ENCODE peak calls at places on chromosomes 4 and X, in eight cellular contexts. F is fibroblast of pulmonary artery; N is fibroblast of lung; U is naive thymus-derived CD4-positive, alpha-beta T cell; W is lower leg skin; O is OCI-LY7; M is effector memory CD4-positive, alpha-beta T cell; D is MM.1S. T is an unnamed sample.

GRCh38 chrX:18674417-18674787 is 2.5 kb upstream of the RS1 start:
- DNase-seq in W (no peak), N (no peak), F (no peak), U (no peak), M (no peak), D (no peak), O (no peak), T (no peak)

GRCh38 chr4:111798840-111799239 is 346.4 kb upstream of the FAM241A start:
- DNase-seq in N (no peak), D (no peak), W (no peak), M (no peak), F (no peak), U (no peak), O (no peak), T (no peak)

GRCh38 chr4:5774416-5775056 is 63.5 kb downstream of the EVC start:
- DNase-seq in U (no peak), O (no peak), F (no peak), N (no peak), W (no peak), D (no peak), M (no peak), T (no peak)

GRCh38 chr4:101977096-101977495 is 186.6 kb downstream of the BANK1 start:
- DNase-seq in O (no peak), M (no peak), F (peak), W (peak), U (no peak), D (no peak), N (peak), T (peak)

GRCh38 chr4:2341261-2341841 is 77.1 kb downstream of the ZFYVE28 start:
- DNase-seq in U (no peak), O (no peak), W (no peak), N (no peak), D (no peak), F (no peak), M (no peak), T (no peak)

GRCh38 chrX:72316408-72317079 is 10.8 kb upstream of the CITED1 start:
- DNase-seq in O (no peak), N (no peak), M (no peak), U (no peak), F (no peak), W (no peak), D (no peak), T (no peak)

GRCh38 chr4:148447672-148448071 is 5.5 kb upstream of the NR3C2 start:
- DNase-seq in N (no peak), D (no peak), M (no peak), W (no peak), F (peak), U (peak), O (no peak), T (no peak)

GRCh38 chrX:105653891-105654290 is 168.4 kb upstream of the NRK start:
- DNase-seq in N (peak), O (no peak), U (no peak), M (no peak), D (no peak), F (peak), W (no peak), T (no peak)

GRCh38 chrX:104270212-104270611 is 15.5 kb upstream of the ESX1 start:
- DNase-seq in D (no peak), F (no peak), W (no peak), O (no peak), N (no peak), M (no peak), U (no peak), T (no peak)

GRCh38 chr4:128427832-128428366 is 140.3 kb upstream of the PGRMC2 start:
- DNase-seq in D (peak), N (peak), O (no peak), M (no peak), F (peak), W (no peak), U (no peak), T (peak)

GRCh38 chrX:48521353-48522243 is at the start of gene EBP:
- DNase-seq in W (peak), F (peak), D (peak), N (peak), U (peak), M (peak), O (peak), T (peak)

GRCh38 chrX:48523682-48524081 is 2.1 kb downstream of the EBP start:
- DNase-seq in M (no peak), F (no peak), W (no peak), O (no peak), U (no peak), D (no peak), N (no peak), T (no peak)

GRCh38 chrX:48520455-48520854 is 1.2 kb upstream of the EBP start:
- DNase-seq in D (no peak), W (no peak), N (no peak), O (peak), U (no peak), F (no peak), M (no peak), T (no peak)

GRCh38 chrX:48522291-48522690 is 683 bp downstream of the EBP start:
- DNase-seq in W (no peak), O (no peak), F (no peak), U (no peak), D (no peak), N (no peak), M (no peak), T (no peak)

GRCh38 chrX:48520976-48521352 is 644 bp upstream of the EBP start:
- DNase-seq in F (no peak), O (peak), U (no peak), M (no peak), N (no peak), D (no peak), W (no peak), T (no peak)
- H3K4me3 ChIP-seq in F (peak), O (peak), U (peak), M (peak), N (peak), D (peak), W (no peak), T (no peak)

DNA sequence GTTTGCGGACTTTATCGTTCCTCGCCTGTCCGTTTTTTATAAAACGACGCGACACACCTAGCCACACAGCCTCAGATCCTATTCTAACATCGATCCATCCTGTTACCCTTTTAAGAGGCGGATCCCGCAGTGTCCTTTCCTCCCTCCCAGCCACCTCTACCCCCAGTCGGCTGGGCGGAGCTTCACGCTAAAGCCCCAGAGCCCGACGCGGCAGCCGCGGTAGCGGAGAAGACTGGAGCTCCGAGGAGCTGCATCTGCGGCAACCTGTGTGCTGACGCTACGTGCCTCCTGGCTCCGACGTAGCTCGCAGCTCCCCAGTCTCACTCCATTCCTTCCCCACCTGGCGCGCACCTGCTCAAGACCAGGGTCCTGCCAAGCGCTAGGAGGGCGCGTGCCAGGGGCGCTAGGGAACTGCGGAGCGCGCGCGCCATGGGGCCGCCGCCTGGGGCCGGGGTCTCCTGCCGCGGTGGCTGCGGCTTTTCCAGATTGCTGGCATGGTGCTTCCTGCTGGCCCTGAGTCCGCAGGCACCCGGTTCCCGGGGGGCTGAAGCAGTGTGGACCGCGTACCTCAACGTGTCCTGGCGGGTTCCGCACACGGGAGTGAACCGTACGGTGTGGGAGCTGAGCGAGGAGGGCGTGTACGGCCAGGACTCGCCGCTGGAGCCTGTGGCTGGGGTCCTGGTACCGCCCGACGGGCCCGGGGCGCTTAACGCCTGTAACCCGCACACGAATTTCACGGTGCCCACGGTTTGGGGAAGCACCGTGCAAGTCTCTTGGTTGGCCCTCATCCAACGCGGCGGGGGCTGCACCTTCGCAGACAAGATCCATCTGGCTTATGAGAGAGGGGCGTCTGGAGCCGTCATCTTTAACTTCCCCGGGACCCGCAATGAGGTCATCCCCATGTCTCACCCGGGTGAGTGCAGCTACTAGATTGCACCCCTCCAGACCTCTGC is at the start of gene RNF128:
- DNase-seq in U (no peak), D (peak), W (peak), M (no peak), O (no peak), N (peak), F (peak), T (peak)
- H3K4me3 ChIP-seq in U (peak), D (peak), W (peak), M (peak), O (no peak), N (peak), F (peak), T (peak)

GRCh38 chrX:129777218-129777768 is 2.5 kb upstream of the SASH3 start:
- DNase-seq in O (peak), N (no peak), U (peak), F (no peak), W (peak), M (peak), D (peak), T (no peak)
- H3K4me3 ChIP-seq in O (peak), N (no peak), U (peak), F (no peak), W (no peak), M (peak), D (peak), T (no peak)

DNA sequence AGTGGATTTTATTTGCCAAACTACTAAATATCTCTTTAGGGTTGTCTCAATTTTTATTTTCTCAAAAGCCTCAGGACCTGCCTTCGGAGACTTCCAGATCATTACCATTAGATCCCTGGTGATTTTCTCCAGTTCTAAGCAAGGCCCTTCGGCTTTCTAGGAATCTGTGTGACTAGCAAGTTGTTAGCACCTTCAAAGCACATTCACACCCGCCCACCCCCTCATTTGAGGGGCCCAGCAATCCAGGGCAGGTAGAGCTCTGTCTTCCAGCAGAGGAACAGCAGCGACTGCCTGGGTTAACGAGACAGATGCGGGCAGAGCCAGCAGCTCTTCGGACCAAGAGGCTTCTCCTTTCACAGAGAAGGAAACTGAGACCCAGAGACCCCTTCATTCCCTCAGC is 2.0 kb downstream of the WDR1 start:
- DNase-seq in F (no peak), N (no peak), W (no peak), O (no peak), M (no peak), D (no peak), U (no peak), T (no peak)
- H3K4me3 ChIP-seq in F (peak), N (peak), W (no peak), O (no peak), M (peak), D (peak), U (peak), T (peak)

GRCh38 chrX:9957743-9958142 is 9.4 kb upstream of the CLDN34 start:
- DNase-seq in M (no peak), O (no peak), N (no peak), F (no peak), U (no peak), D (no peak), W (no peak), T (no peak)
- H3K4me3 ChIP-seq in M (no peak), O (no peak), N (no peak), F (no peak), U (no peak), D (no peak), W (no peak), T (no peak)

T was measured in fibroblast of the aortic adventitia.